ENCODE peak calls at places on chromosome 1, in nine cellular contexts. T is A549, H is tibial nerve, O is ovary, R is sigmoid colon, B is GM12878, A is K562, M is HepG2, N is stomach. F is an unnamed sample. For H3K4me1, the result is how much of the 10 kb centered on the place peaks cover.

GRCh38 chr1:218299416-218299815 is 14.3 kb downstream of the RRP15 start:
- DNase-seq in T (peak), H (no peak), O (no peak), R (no peak), B (no peak), A (peak), M (peak), N (no peak), F (no peak)

GRCh38 chr1:61244114-61244513 is 161.8 kb downstream of the NFIA start:
- DNase-seq in T (no peak), H (no peak), O (no peak), R (no peak), B (no peak), A (no peak), M (no peak), N (no peak), F (no peak)

GRCh38 chr1:215887618-215888017 is 320.5 kb downstream of the KCTD3 start:
- DNase-seq in T (no peak), H (no peak), O (no peak), R (no peak), B (no peak), A (no peak), M (no peak), N (no peak), F (no peak)

GRCh38 chr1:178122283-178122682 is 28.4 kb downstream of the RASAL2 start:
- DNase-seq in T (no peak), H (no peak), O (no peak), R (no peak), B (no peak), A (no peak), M (no peak), N (no peak), F (no peak)

GRCh38 chr1:156927215-156928042 is 7.0 kb downstream of the LRRC71 start:
- DNase-seq in T (peak), H (peak), O (peak), R (peak), B (no peak), A (peak), M (peak), N (peak), F (peak)

GRCh38 chr1:26584022-26584485 is 54.5 kb downstream of the RPS6KA1 start:
- DNase-seq in T (peak), H (no peak), O (no peak), R (no peak), B (no peak), A (peak), M (no peak), N (no peak), F (no peak)

GRCh38 chr1:2495026-2495425 is 18.9 kb downstream of the PLCH2 start:
- DNase-seq in T (no peak), H (no peak), O (no peak), R (no peak), B (no peak), A (no peak), M (no peak), N (no peak), F (no peak)

GRCh38 chr1:71193153-71193552 is 112.3 kb upstream of the ZRANB2 start:
- DNase-seq in T (no peak), H (no peak), O (peak), R (no peak), B (no peak), A (no peak), M (no peak), N (no peak), F (no peak)

GRCh38 chr1:165828103-165828558 is 717 bp downstream of the UCK2 start:
- DNase-seq in T (peak), H (no peak), O (peak), R (no peak), B (no peak), A (no peak), M (peak), N (peak), F (peak)

DNA sequence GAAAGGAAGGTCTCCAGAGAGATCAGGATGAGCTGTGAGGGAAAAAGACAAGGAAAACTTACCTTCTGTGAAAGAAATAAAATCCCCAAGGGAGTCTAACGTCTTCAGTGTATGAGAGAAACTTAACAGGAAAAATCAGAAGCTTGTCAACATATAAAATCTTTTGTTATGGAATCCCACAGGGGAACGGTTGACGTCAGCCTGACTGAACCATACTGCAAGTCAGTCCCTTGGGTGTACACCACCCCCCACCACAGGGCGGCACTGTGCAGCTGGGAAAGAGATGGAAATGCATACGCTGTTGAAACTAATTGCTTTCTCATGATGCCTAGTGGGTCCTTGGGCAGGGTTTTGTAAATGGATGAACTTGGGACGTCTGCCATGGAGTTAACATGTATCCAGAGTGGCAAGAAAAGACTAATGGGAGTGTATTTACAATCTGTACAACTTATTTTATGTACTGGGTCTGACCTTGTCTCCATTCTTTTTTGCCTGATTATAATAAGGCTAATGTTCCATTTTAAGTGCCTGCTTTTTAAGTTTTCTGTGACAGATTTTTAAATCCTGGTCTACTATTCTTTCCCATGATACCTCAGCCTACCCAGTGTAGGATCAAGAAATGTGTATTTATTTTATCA is 22.7 kb downstream of the UTP25 start:
- DNase-seq in T (peak), H (no peak), O (no peak), R (no peak), B (no peak), A (peak), M (peak), N (peak), F (peak)
- TF ChIP-seq EP300 in T (no peak), H (no peak), O (no peak), R (no peak), B (no peak), A (no peak), M (no peak), N (no peak), F (no peak)

DNA sequence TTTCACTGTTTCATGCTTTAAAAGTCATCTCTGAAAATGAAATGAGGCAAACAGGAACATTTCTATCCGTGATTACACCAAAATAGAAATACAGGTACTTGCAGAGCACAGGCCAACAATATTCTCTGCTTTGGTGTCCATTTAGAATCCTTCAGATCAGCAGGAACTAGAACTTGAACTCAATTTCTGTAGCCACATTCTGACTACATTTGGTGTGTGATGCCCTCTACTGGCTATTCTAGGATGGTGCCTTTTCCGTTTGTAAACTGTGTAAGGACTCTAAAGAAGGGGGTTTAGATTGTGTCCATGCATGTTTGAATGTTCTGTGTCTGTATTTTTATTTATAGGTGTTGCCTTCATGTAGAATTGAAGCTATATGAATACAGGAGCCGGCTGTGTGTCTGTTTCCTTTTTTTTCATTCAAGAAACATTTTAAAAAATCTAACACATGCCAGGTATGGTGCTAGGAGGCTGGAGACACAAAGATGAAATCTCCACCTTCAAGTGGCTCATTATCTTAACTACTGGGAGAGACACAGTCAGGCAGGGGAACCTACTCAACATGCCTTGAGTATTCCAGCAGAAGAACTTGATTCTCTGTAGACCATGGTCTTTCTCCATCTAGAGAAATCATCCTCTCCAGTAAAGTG is 7.6 kb upstream of the ZNF326 start:
- DNase-seq in T (peak), H (no peak), O (no peak), R (no peak), B (peak), A (peak), M (peak), N (peak), F (peak)
- H3K4me1 ChIP-seq in T (under half), H (under half), O (under half), R (under half), B (under half), A (under half), M (under half), N (under half), F (under half)

DNA sequence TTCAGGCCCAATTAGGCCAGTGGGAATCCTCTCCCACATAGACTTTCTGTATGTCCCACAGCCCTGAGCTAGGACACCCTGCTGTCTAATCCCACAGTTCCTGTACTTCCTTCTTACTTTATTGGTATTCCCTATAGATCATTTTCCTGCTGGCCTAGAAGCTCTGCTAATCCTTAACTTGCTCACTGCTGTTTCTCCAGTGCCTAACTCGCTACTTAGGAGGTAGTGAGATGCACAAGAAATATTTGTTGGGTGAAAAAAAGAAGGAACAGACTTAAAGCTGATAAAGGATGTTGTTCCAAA is 34.1 kb upstream of the FHAD1 start:
- DNase-seq in T (no peak), H (no peak), O (no peak), R (no peak), B (no peak), A (no peak), M (no peak), N (no peak), F (no peak)
- TF ChIP-seq EP300 in T (no peak), H (no peak), O (no peak), R (no peak), B (no peak), A (no peak), M (no peak), N (no peak), F (no peak)

GRCh38 chr1:25030674-25031589 is 100.9 kb upstream of the RUNX3 start:
- DNase-seq in T (no peak), H (no peak), O (no peak), R (no peak), B (peak), A (no peak), M (no peak), N (no peak), F (peak)
- H3K4me1 ChIP-seq in T (under half), H (under half), O (under half), R (under half), B (half or more), A (under half), M (under half), N (under half), F (under half)

GRCh38 chr1:40040511-40041465 is at the start of gene CAP1:
- DNase-seq in T (peak), H (peak), O (peak), R (peak), B (peak), A (peak), M (peak), N (peak), F (peak)

GRCh38 chr1:40039757-40040510 is 595 bp upstream of the CAP1 start:
- DNase-seq in T (peak), H (peak), O (peak), R (peak), B (peak), A (peak), M (peak), N (peak), F (peak)

GRCh38 chr1:40041466-40041838 is 923 bp downstream of the CAP1 start:
- DNase-seq in T (no peak), H (no peak), O (no peak), R (no peak), B (no peak), A (no peak), M (no peak), N (no peak), F (no peak)

GRCh38 chr1:40038693-40039092 is 1.8 kb upstream of the CAP1 start:
- DNase-seq in T (no peak), H (no peak), O (no peak), R (no peak), B (no peak), A (no peak), M (no peak), N (no peak), F (no peak)

DNA sequence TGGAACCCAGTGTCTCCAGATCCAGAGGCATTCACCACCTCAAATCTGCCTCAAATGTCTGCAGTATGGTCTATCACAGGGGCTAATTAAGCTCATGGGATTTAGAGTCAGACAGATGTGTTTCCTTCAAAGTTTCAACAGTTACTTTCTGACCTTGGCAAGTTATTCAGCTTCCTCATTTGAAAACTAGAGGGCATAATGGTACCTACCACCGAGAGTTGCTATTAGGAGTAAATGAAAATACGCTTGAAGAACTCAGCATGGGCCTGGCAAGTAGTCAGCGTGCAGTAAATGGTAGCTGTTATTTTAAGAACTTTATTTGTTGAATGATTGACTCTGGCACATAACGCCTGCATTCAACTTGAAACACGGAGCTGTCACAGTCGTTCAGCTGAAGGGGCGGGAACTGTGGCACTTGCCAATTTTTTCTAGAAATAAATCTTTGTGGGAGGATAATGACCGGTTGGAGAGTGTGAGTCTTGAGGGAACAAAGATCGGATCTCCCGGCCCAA is 1.2 kb upstream of the CAP1 start:
- DNase-seq in T (no peak), H (no peak), O (no peak), R (peak), B (no peak), A (no peak), M (no peak), N (no peak), F (no peak)
- TF ChIP-seq EP300 in T (no peak), H (no peak), O (no peak), R (no peak), B (no peak), A (no peak), M (no peak), N (no peak), F (no peak)

DNA sequence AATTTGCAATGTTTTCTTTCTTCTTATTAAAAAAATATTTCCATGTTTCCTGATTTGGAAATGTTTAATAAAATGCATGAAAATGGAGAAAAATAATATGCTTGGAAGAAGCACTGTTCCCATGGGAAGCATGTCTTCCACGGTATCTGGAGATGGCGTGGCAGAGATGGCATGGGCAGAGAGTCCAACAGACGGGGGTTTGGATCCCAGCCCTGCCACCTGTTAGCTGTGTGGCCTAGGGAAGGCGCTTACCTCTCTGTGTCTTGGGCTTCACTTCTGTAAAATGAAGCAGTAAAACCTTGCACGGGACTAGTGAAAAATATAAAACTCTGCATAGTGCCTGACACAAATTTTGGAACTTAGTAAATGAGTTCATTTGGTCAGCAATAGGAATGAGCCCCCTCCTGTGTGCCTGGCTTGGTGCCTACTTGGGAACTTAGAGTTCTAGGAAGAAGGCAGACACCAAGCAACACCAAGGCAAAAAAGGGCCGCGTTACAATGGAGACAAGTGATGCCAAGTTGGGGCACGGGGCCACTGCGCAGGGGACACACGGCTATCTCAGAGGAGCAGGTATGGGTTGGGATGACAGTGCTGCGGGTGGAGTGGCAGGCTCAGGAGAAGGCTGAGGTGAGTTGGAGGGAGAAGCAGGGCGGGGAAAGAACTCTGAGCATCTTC is 124.2 kb downstream of the KCNN3 start:
- DNase-seq in T (no peak), H (no peak), O (no peak), R (no peak), B (no peak), A (no peak), M (no peak), N (no peak), F (no peak)
- H3K4me1 ChIP-seq in T (under half), H (under half), O (under half), R (under half), B (under half), A (under half), M (under half), N (under half), F (under half)

DNA sequence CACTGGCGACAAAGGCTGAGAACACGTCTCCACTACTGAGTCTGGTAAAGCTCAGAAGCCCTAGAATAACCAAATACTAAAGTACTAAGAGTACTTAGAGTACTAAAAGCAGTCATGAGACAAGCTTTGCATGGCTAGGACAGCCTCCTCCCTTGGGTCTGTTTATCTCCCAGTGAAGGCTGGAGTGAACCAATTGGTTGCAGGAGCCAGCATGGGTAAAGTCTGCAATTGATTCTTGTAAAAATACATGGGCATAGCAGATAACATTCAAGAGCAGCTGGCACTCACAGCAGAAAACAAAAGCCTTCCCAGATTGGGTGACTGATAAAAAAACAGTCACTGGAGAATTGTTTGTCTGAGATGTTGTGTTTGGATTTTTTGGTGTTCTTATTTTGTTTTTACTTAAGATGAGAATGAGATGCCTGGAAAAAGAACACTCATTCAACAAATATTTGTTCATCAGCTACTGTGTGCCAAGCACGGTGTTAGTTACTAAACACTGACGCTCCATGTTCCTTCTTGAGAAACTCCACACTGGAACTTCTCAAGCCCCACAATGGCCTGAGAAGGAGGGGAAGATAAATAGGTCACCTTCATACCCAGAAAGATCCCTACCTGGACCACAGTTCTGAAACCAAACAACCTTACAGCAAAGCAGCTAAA is 3.7 kb downstream of the IRF6 start:
- DNase-seq in T (no peak), H (no peak), O (no peak), R (no peak), B (no peak), A (no peak), M (no peak), N (peak), F (no peak)
- TF ChIP-seq EP300 in T (no peak), H (no peak), O (no peak), R (no peak), B (no peak), A (no peak), M (no peak), N (no peak), F (no peak)

F was measured in transverse colon.